ENCODE peak calls at places on chromosome 22, in five cellular contexts. One of them, this sample, is unnamed.

GRCh38 chr22:25170426-25170980 is 29.2 kb upstream of the CRYBB3 start:
- DNase-seq in NCI-H2029 treated with DMSO at 0.1 percent for 48 hours: no peak
- DNase-seq in HFF-Myc: no peak
- DNase-seq in NCI-H510A treated with DMSO at 0.1 percent for 48 hours: no peak
- DNase-seq in nephron progenitor cell: no peak
- DNase-seq in this sample: no peak

GRCh38 chr22:42909363-42910058 is 52.4 kb upstream of the ARFGAP3 start:
- DNase-seq in HFF-Myc: no peak
- DNase-seq in NCI-H2029 treated with DMSO at 0.1 percent for 48 hours: no peak
- DNase-seq in NCI-H510A treated with DMSO at 0.1 percent for 48 hours: no peak
- DNase-seq in nephron progenitor cell: no peak
- DNase-seq in this sample: no peak

GRCh38 chr22:27501191-27501936 is 300.2 kb downstream of the MN1 start:
- DNase-seq in HFF-Myc: no peak
- DNase-seq in NCI-H510A treated with DMSO at 0.1 percent for 48 hours: no peak
- DNase-seq in nephron progenitor cell: peak; percentile 24
- DNase-seq in NCI-H2029 treated with DMSO at 0.1 percent for 48 hours: no peak
- DNase-seq in this sample: no peak

GRCh38 chr22:48357196-48357595 is 1470.5 kb downstream of the BRD1 start:
- DNase-seq in NCI-H2029 treated with DMSO at 0.1 percent for 48 hours: no peak
- DNase-seq in HFF-Myc: no peak
- DNase-seq in nephron progenitor cell: peak; percentile 46
- DNase-seq in NCI-H510A treated with DMSO at 0.1 percent for 48 hours: no peak
- DNase-seq in this sample: no peak

GRCh38 chr22:22720724-22721261 is 76.4 kb downstream of the GGTLC2 start:
- DNase-seq in nephron progenitor cell: no peak
- DNase-seq in NCI-H510A treated with DMSO at 0.1 percent for 48 hours: no peak
- DNase-seq in HFF-Myc: no peak
- DNase-seq in NCI-H2029 treated with DMSO at 0.1 percent for 48 hours: no peak
- DNase-seq in this sample: no peak

GRCh38 chr22:31139866-31140716 is at the start of gene PLA2G3:
- DNase-seq in nephron progenitor cell: peak; percentile 86
- DNase-seq in NCI-H2029 treated with DMSO at 0.1 percent for 48 hours: peak; percentile 51
- DNase-seq in NCI-H510A treated with DMSO at 0.1 percent for 48 hours: peak; percentile 87
- DNase-seq in HFF-Myc: peak; percentile 48
- DNase-seq in this sample: peak; percentile 72

GRCh38 chr22:21587803-21588611 is 20.5 kb downstream of the UBE2L3 start:
- DNase-seq in nephron progenitor cell: no peak
- DNase-seq in HFF-Myc: no peak
- DNase-seq in NCI-H2029 treated with DMSO at 0.1 percent for 48 hours: no peak
- DNase-seq in NCI-H510A treated with DMSO at 0.1 percent for 48 hours: no peak
- DNase-seq in this sample: peak; percentile 66

GRCh38 chr22:43722444-43722843 is 89.7 kb downstream of the EFCAB6 start:
- DNase-seq in NCI-H510A treated with DMSO at 0.1 percent for 48 hours: no peak
- DNase-seq in NCI-H2029 treated with DMSO at 0.1 percent for 48 hours: no peak
- DNase-seq in HFF-Myc: no peak
- DNase-seq in nephron progenitor cell: no peak
- DNase-seq in this sample: no peak

GRCh38 chr22:37855462-37855861 is 6.2 kb downstream of the EIF3L start:
- DNase-seq in nephron progenitor cell: no peak
- DNase-seq in HFF-Myc: no peak
- DNase-seq in NCI-H510A treated with DMSO at 0.1 percent for 48 hours: no peak
- DNase-seq in NCI-H2029 treated with DMSO at 0.1 percent for 48 hours: no peak
- DNase-seq in this sample: no peak

GRCh38 chr22:48198489-48199459 is 1436.3 kb downstream of the TBC1D22A start:
- DNase-seq in nephron progenitor cell: no peak
- DNase-seq in NCI-H510A treated with DMSO at 0.1 percent for 48 hours: no peak
- DNase-seq in NCI-H2029 treated with DMSO at 0.1 percent for 48 hours: no peak
- DNase-seq in HFF-Myc: no peak
- DNase-seq in this sample: no peak

GRCh38 chr22:48488611-48489456 is 1338.8 kb downstream of the BRD1 start:
- DNase-seq in NCI-H2029 treated with DMSO at 0.1 percent for 48 hours: no peak
- DNase-seq in nephron progenitor cell: peak; percentile 75
- DNase-seq in NCI-H510A treated with DMSO at 0.1 percent for 48 hours: no peak
- DNase-seq in HFF-Myc: no peak
- DNase-seq in this sample: no peak

GRCh38 chr22:24554316-24555159 is at the start of gene GUCD1:
- DNase-seq in HFF-Myc: no peak
- DNase-seq in NCI-H510A treated with DMSO at 0.1 percent for 48 hours: no peak
- DNase-seq in nephron progenitor cell: peak; percentile 46
- DNase-seq in NCI-H2029 treated with DMSO at 0.1 percent for 48 hours: no peak
- DNase-seq in this sample: peak; percentile 72

GRCh38 chr22:29879738-29880137 is 3.2 kb upstream of the MTMR3 start:
- DNase-seq in NCI-H2029 treated with DMSO at 0.1 percent for 48 hours: no peak
- DNase-seq in nephron progenitor cell: no peak
- DNase-seq in HFF-Myc: no peak
- DNase-seq in NCI-H510A treated with DMSO at 0.1 percent for 48 hours: no peak
- DNase-seq in this sample: no peak

GRCh38 chr22:44926491-44927415 is 83.1 kb downstream of the PHF21B start:
- DNase-seq in HFF-Myc: no peak
- DNase-seq in NCI-H2029 treated with DMSO at 0.1 percent for 48 hours: no peak
- DNase-seq in nephron progenitor cell: no peak
- DNase-seq in NCI-H510A treated with DMSO at 0.1 percent for 48 hours: no peak
- DNase-seq in this sample: no peak

GRCh38 chr22:20090730-20091240 is 10.7 kb downstream of the DGCR8 start:
- DNase-seq in HFF-Myc: no peak
- DNase-seq in NCI-H2029 treated with DMSO at 0.1 percent for 48 hours: no peak
- DNase-seq in nephron progenitor cell: no peak
- DNase-seq in NCI-H510A treated with DMSO at 0.1 percent for 48 hours: no peak
- DNase-seq in this sample: no peak

GRCh38 chr22:44362249-44363040 is 49.7 kb upstream of the SHISAL1 start:
- DNase-seq in NCI-H510A treated with DMSO at 0.1 percent for 48 hours: no peak
- DNase-seq in HFF-Myc: no peak
- DNase-seq in NCI-H2029 treated with DMSO at 0.1 percent for 48 hours: no peak
- DNase-seq in nephron progenitor cell: no peak
- DNase-seq in this sample: no peak

GRCh38 chr22:43723816-43724215 is 88.3 kb downstream of the EFCAB6 start:
- DNase-seq in NCI-H510A treated with DMSO at 0.1 percent for 48 hours: no peak
- DNase-seq in nephron progenitor cell: no peak
- DNase-seq in NCI-H2029 treated with DMSO at 0.1 percent for 48 hours: no peak
- DNase-seq in HFF-Myc: peak; percentile 32
- DNase-seq in this sample: no peak

GRCh38 chr22:31616315-31616980 is 45.6 kb downstream of the PISD start:
- DNase-seq in NCI-H510A treated with DMSO at 0.1 percent for 48 hours: no peak
- DNase-seq in NCI-H2029 treated with DMSO at 0.1 percent for 48 hours: no peak
- DNase-seq in nephron progenitor cell: no peak
- DNase-seq in HFF-Myc: no peak
- DNase-seq in this sample: no peak

GRCh38 chr22:35900483-35901168 is 128.0 kb downstream of the RBFOX2 start:
- DNase-seq in NCI-H510A treated with DMSO at 0.1 percent for 48 hours: no peak
- DNase-seq in nephron progenitor cell: no peak
- DNase-seq in NCI-H2029 treated with DMSO at 0.1 percent for 48 hours: no peak
- DNase-seq in HFF-Myc: no peak
- DNase-seq in this sample: peak; percentile 61

GRCh38 chr22:26656896-26657851 is at the start of gene MIAT:
- DNase-seq in NCI-H510A treated with DMSO at 0.1 percent for 48 hours: peak; percentile 31
- DNase-seq in HFF-Myc: no peak
- DNase-seq in NCI-H2029 treated with DMSO at 0.1 percent for 48 hours: peak; percentile 12
- DNase-seq in nephron progenitor cell: peak; percentile 73
- DNase-seq in this sample: no peak

GRCh38 chr22:19597399-19597735 is 73.2 kb upstream of the CLDN5 start:
- DNase-seq in HFF-Myc: no peak
- DNase-seq in NCI-H510A treated with DMSO at 0.1 percent for 48 hours: no peak
- DNase-seq in NCI-H2029 treated with DMSO at 0.1 percent for 48 hours: no peak
- DNase-seq in nephron progenitor cell: no peak
- DNase-seq in this sample: peak; percentile 5

GRCh38 chr22:44648085-44648820 is 53.8 kb upstream of the PRR5 start:
- DNase-seq in NCI-H2029 treated with DMSO at 0.1 percent for 48 hours: no peak
- DNase-seq in nephron progenitor cell: no peak
- DNase-seq in NCI-H510A treated with DMSO at 0.1 percent for 48 hours: peak; percentile 32
- DNase-seq in HFF-Myc: no peak
- DNase-seq in this sample: no peak

This sample was measured in mesenchymal stem cell.